ENCODE peak calls at places on chromosome 15, in seven cellular contexts. O, H, X, W, F, E and N are unnamed samples.

GRCh38 chr15:25208735-25209134 is 230.1 kb downstream of the UBE3A start:
- DNase-seq in O (no peak), H (no peak), X (no peak), W (no peak), F (no peak), E (no peak), N (no peak)

GRCh38 chr15:31161990-31162389 is 60.5 kb upstream of the TRPM1 start:
- DNase-seq in O (no peak), H (no peak), X (no peak), W (no peak), F (no peak), E (no peak), N (no peak)

GRCh38 chr15:45948226-45948625 is 313.4 kb downstream of the SQOR start:
- DNase-seq in O (no peak), H (no peak), X (no peak), W (no peak), F (no peak), E (no peak), N (no peak)

GRCh38 chr15:62985768-62986167 is 56.8 kb upstream of the TPM1 start:
- DNase-seq in O (no peak), H (no peak), X (peak), W (no peak), F (no peak), E (no peak), N (no peak)

GRCh38 chr15:21267231-21267630 is 173.1 kb downstream of the POTEB3 start:
- DNase-seq in O (no peak), H (no peak), X (no peak), W (no peak), F (no peak), E (no peak), N (no peak)

GRCh38 chr15:66294932-66295235 is 1.5 kb downstream of the DIS3L start:
- DNase-seq in O (no peak), H (no peak), X (peak), W (peak), F (no peak), E (no peak), N (no peak)

GRCh38 chr15:75200765-75201608 is 695 bp upstream of the C15orf39 start:
- DNase-seq in O (peak), H (peak), X (no peak), W (peak), F (no peak), E (no peak), N (no peak)

GRCh38 chr15:56045068-56045748 is 51.8 kb upstream of the NEDD4 start:
- DNase-seq in O (no peak), H (no peak), X (no peak), W (no peak), F (no peak), E (no peak), N (no peak)

GRCh38 chr15:69359724-69360123 is 54.4 kb upstream of the KIF23 start:
- DNase-seq in O (no peak), H (no peak), X (no peak), W (no peak), F (no peak), E (no peak), N (no peak)

GRCh38 chr15:71364117-71364584 is 248.9 kb downstream of the THSD4 start:
- DNase-seq in O (peak), H (no peak), X (no peak), W (peak), F (no peak), E (no peak), N (no peak)

GRCh38 chr15:35725353-35725752 is 179.4 kb upstream of the DPH6 start:
- DNase-seq in O (no peak), H (no peak), X (peak), W (no peak), F (no peak), E (no peak), N (no peak)

GRCh38 chr15:74421302-74422245 is 12.2 kb downstream of the SEMA7A start:
- DNase-seq in O (no peak), H (no peak), X (no peak), W (peak), F (no peak), E (no peak), N (no peak)

GRCh38 chr15:52855157-52855556 is 65.0 kb upstream of the ONECUT1 start:
- DNase-seq in O (no peak), H (no peak), X (no peak), W (no peak), F (no peak), E (no peak), N (no peak)

GRCh38 chr15:41550066-41550805 is 6.2 kb upstream of the RPAP1 start:
- DNase-seq in O (no peak), H (no peak), X (no peak), W (no peak), F (no peak), E (no peak), N (no peak)

GRCh38 chr15:66654718-66655375 is 47.2 kb upstream of the SMAD6 start:
- DNase-seq in O (no peak), H (no peak), X (no peak), W (no peak), F (no peak), E (no peak), N (no peak)

GRCh38 chr15:65942436-65942835 is 73.1 kb downstream of the RAB11A start:
- DNase-seq in O (no peak), H (no peak), X (no peak), W (no peak), F (no peak), E (no peak), N (no peak)

GRCh38 chr15:98609144-98609852 is 39.0 kb upstream of the IGF1R start:
- DNase-seq in O (peak), H (no peak), X (no peak), W (no peak), F (no peak), E (no peak), N (no peak)

GRCh38 chr15:45471151-45471550 is 51.4 kb downstream of the SLC30A4 start:
- DNase-seq in O (no peak), H (no peak), X (no peak), W (no peak), F (no peak), E (no peak), N (no peak)

GRCh38 chr15:57445872-57446271 is 69.6 kb downstream of the CGNL1 start:
- DNase-seq in O (no peak), H (no peak), X (no peak), W (no peak), F (no peak), E (no peak), N (no peak)

GRCh38 chr15:72758195-72758594 is 25.4 kb downstream of the ADPGK start:
- DNase-seq in O (no peak), H (no peak), X (peak), W (no peak), F (no peak), E (no peak), N (no peak)

GRCh38 chr15:70154440-70155347 is 57.0 kb upstream of the TLE3 start:
- DNase-seq in O (peak), H (no peak), X (no peak), W (no peak), F (no peak), E (no peak), N (no peak)